ENCODE peak calls at places on chromosome 3, in six cellular contexts. U is lower lobe of right lung, M is hepatocyte, V is heart left ventricle, D is ovary, I is left ventricle myocardium inferior. A is an unnamed sample. For H3K4me1, the result is how much of the 10 kb centered on the place peaks cover.

GRCh38 chr3:126105691-126106187 is 21.8 kb upstream of the SLC41A3 start:
- DNase-seq in M (peak), V (no peak), D (peak), I (no peak), U (no peak), A (no peak)

GRCh38 chr3:72957303-72957702 is 39.3 kb upstream of the PPP4R2 start:
- DNase-seq in D (no peak), V (no peak), M (peak), I (peak), U (no peak), A (no peak)

GRCh38 chr3:182636646-182637045 is 156.7 kb upstream of the ATP11B start:
- DNase-seq in I (no peak), D (no peak), V (no peak), U (no peak), M (no peak), A (peak)

GRCh38 chr3:43818229-43818628 is 127.5 kb downstream of the ABHD5 start:
- DNase-seq in I (no peak), M (no peak), U (no peak), V (no peak), D (no peak), A (no peak)

GRCh38 chr3:26438325-26438940 is 184.1 kb upstream of the LRRC3B start:
- DNase-seq in U (no peak), I (no peak), V (no peak), M (no peak), D (no peak), A (no peak)

GRCh38 chr3:159273608-159274007 is 471.8 kb downstream of the MFSD1 start:
- DNase-seq in I (peak), M (peak), U (no peak), V (peak), D (no peak), A (peak)

GRCh38 chr3:127196466-127197299 is 3.8 kb downstream of the PRR23E start:
- DNase-seq in D (no peak), I (no peak), U (no peak), V (no peak), M (no peak), A (no peak)

GRCh38 chr3:5116568-5116967 is 5.5 kb upstream of the ARL8B start:
- DNase-seq in V (no peak), M (no peak), D (no peak), I (no peak), U (no peak), A (no peak)

GRCh38 chr3:134471521-134472193 is 14.1 kb downstream of the ANAPC13 start:
- DNase-seq in M (no peak), U (no peak), V (no peak), I (no peak), D (no peak), A (peak)

GRCh38 chr3:49673715-49674490 is at the start of gene APEH:
- DNase-seq in U (peak), I (peak), M (peak), V (peak), D (peak), A (peak)

GRCh38 chr3:11624161-11624560 is 19.6 kb downstream of the VGLL4 start:
- DNase-seq in D (no peak), M (no peak), U (no peak), V (no peak), I (no peak), A (peak)

GRCh38 chr3:32620911-32621310 is 50.3 kb upstream of the DYNC1LI1 start:
- DNase-seq in I (no peak), M (no peak), D (no peak), U (no peak), V (no peak), A (no peak)

GRCh38 chr3:83033123-83033522 is 1271.7 kb upstream of the GBE1 start:
- DNase-seq in D (no peak), I (no peak), U (no peak), V (no peak), M (no peak), A (no peak)

GRCh38 chr3:52891164-52891563 is 6.2 kb downstream of the STIMATE start:
- DNase-seq in M (no peak), D (no peak), V (no peak), U (peak), I (no peak), A (no peak)

GRCh38 chr3:13662238-13662847 is 113.4 kb downstream of the FBLN2 start:
- DNase-seq in I (no peak), D (no peak), U (no peak), M (no peak), V (no peak), A (no peak)

GRCh38 chr3:150370982-150371381 is 37.1 kb upstream of the TSC22D2 start:
- DNase-seq in M (no peak), U (no peak), V (no peak), I (no peak), D (no peak), A (peak)

GRCh38 chr3:77026904-77027634 is 12.8 kb upstream of the ROBO2 start:
- DNase-seq in V (no peak), I (no peak), M (no peak), D (no peak), U (no peak), A (no peak)

GRCh38 chr3:23611737-23612295 is 193.9 kb upstream of the UBE2E1 start:
- DNase-seq in V (peak), D (peak), U (peak), M (peak), I (peak), A (peak)

GRCh38 chr3:72255191-72255590 is 470.2 kb upstream of the PROK2 start:
- DNase-seq in D (no peak), M (peak), U (no peak), V (peak), I (no peak), A (peak)

GRCh38 chr3:155392138-155392537 is 98.7 kb upstream of the STRIT1 start:
- DNase-seq in D (no peak), V (no peak), I (no peak), U (no peak), M (no peak), A (peak)

GRCh38 chr3:149487598-149488197 is 13.2 kb downstream of the TM4SF4 start:
- DNase-seq in U (no peak), V (no peak), D (no peak), M (no peak), I (no peak), A (no peak)

GRCh38 chr3:25045291-25045690 is 382.8 kb upstream of the RARB start:
- DNase-seq in D (no peak), V (peak), M (peak), U (no peak), I (no peak), A (no peak)

GRCh38 chr3:30613135-30613825 is 6.9 kb downstream of the TGFBR2 start:
- DNase-seq in M (no peak), U (no peak), D (no peak), I (no peak), V (no peak), A (no peak)
- H3K4me1 ChIP-seq in M (under half), U (half or more), D (under half), I (half or more), V (under half), A (half or more)

GRCh38 chr3:194401815-194402461 is 2.9 kb upstream of the GP5 start:
- DNase-seq in D (no peak), M (no peak), V (no peak), U (no peak), I (no peak), A (no peak)

GRCh38 chr3:194401346-194401745 is 2.3 kb upstream of the GP5 start:
- DNase-seq in I (no peak), U (no peak), D (no peak), M (no peak), V (no peak), A (no peak)

GRCh38 chr3:194404365-194405140 is 5.5 kb upstream of the GP5 start:
- DNase-seq in V (no peak), U (no peak), I (no peak), M (peak), D (no peak), A (peak)

GRCh38 chr3:194407423-194407822 is 8.4 kb upstream of the GP5 start:
- DNase-seq in U (no peak), D (no peak), I (no peak), V (no peak), M (peak), A (peak)

GRCh38 chr3:194405756-194406155 is 6.7 kb upstream of the GP5 start:
- DNase-seq in V (no peak), U (no peak), M (no peak), I (no peak), D (no peak), A (no peak)
- H3K4me1 ChIP-seq in V (under half), U (under half), M (under half), I (under half), D (under half), A (under half)

DNA sequence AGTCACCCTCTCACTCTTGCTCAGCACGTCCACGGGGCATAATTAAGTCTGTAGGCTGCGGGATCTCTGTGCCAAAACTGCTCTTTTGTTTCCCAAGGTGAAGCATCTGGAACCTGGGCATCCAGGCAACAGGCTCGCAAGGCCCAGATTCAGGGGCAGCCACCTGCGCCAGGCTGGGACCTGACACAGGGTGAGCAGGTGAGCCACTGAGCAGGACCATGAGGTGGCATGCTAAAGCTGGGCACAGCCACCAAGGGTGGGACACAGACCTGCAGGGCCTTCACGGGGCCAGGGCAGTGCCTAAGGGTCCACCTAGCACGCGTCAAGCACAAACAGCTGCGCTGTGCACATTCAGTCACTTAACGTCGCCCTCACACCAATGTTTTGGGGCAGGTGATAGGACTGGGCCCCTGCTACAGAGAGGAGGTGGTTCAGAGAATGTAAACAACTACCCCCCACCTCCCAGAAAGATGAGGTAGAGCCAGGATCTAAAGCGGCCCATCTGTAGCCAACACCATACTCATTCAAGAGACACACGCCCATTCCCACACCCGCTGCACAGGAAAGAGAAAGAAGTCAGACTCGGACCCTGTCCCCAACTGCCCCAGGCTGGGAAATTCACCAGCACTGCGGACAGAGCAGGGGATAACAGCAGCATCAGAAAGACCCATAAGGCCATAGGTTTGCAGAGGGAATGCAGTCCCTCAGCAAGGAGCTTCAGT is 16.3 kb downstream of the XXYLT1 start:
- DNase-seq in V (no peak), I (no peak), U (no peak), D (no peak), M (no peak), A (no peak)
- H3K4me1 ChIP-seq in V (under half), I (under half), U (under half), D (under half), M (under half), A (under half)

GRCh38 chr3:98561727-98562521 is 30.1 kb downstream of the GPR15 start:
- DNase-seq in M (no peak), D (no peak), U (no peak), V (no peak), I (no peak), A (peak)
- H3K4me1 ChIP-seq in M (under half), D (under half), U (under half), V (under half), I (under half), A (under half)

DNA sequence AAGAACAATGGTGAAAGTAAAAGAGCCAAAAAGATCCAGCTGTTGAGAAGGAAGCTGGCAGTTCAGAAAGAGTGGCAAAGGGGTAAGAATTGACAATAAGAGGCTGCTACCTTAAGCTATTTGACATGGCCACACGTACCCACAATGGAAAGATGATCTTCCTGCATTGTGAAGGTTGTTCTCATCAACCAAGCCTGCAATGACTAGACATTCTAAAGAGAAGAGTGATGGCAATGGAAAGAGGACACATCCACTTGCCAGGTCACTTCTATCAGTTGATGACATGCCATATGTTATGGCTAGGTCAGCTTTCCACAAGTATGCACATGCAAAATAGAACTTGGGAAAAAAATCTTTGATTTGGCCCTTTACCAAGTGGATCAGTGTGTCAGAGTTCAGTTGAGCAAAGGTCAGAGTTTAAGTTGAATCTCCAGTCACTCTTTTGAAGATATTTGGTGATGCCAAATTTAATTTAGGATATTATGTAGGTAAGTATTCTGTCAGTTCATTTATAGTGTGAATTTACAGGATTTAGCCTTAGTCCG is 105.0 kb upstream of the FLNB start:
- DNase-seq in M (no peak), V (no peak), D (no peak), U (no peak), I (no peak), A (no peak)
- H3K4me1 ChIP-seq in M (under half), V (under half), D (under half), U (under half), I (half or more), A (under half)

A was measured in GM23248.